ENCODE peak calls at places on chromosome 15, in four cellular contexts. F, D, M and X are unnamed samples.

GRCh38 chr15:56168394-56168793 is 75.3 kb downstream of the RFX7 start:
- DNase-seq in F (no peak), D (no peak), M (no peak), X (no peak)

GRCh38 chr15:39599871-39600270 is 19.0 kb downstream of the THBS1 start:
- DNase-seq in D (no peak), F (no peak), M (no peak), X (no peak)

GRCh38 chr15:75835990-75836952 is 7.0 kb upstream of the UBE2Q2 start:
- DNase-seq in D (no peak), F (no peak), M (no peak), X (no peak)

GRCh38 chr15:80242802-80243201 is 9.2 kb downstream of the CTXND1 start:
- DNase-seq in M (no peak), F (no peak), D (no peak), X (no peak)

GRCh38 chr15:44706946-44707636 is 4.0 kb downstream of the PATL2 start:
- DNase-seq in D (peak), F (no peak), M (no peak), X (no peak)

GRCh38 chr15:37885651-37886050 is 48.8 kb upstream of the TMCO5A start:
- DNase-seq in M (no peak), D (no peak), F (no peak), X (no peak)

GRCh38 chr15:43133429-43134156 is at the start of gene TMEM62:
- DNase-seq in D (peak), F (peak), M (peak), X (peak)

GRCh38 chr15:81161215-81161673 is 27.2 kb downstream of the CFAP161 start:
- DNase-seq in D (no peak), M (no peak), F (no peak), X (no peak)

GRCh38 chr15:89187911-89188514 is 33.4 kb downstream of the RLBP1 start:
- DNase-seq in F (no peak), D (no peak), M (no peak), X (no peak)

GRCh38 chr15:52524223-52525136 is 4.2 kb downstream of the MYO5A start:
- DNase-seq in F (no peak), D (no peak), M (no peak), X (no peak)
- H3K27ac ChIP-seq in F (no peak), D (no peak), M (no peak), X (no peak)

GRCh38 chr15:71444032-71444810 is 328.9 kb downstream of the THSD4 start:
- DNase-seq in M (no peak), D (no peak), F (no peak), X (no peak)
- H3K27ac ChIP-seq in M (no peak), D (no peak), F (no peak), X (no peak)

GRCh38 chr15:82918162-82918561 is 34.4 kb downstream of the HOMER2 start:
- DNase-seq in M (no peak), F (no peak), D (peak), X (no peak)

GRCh38 chr15:82917252-82917651 is 35.3 kb downstream of the HOMER2 start:
- DNase-seq in D (peak), M (no peak), F (no peak), X (no peak)

GRCh38 chr15:82918607-82919230 is 33.8 kb downstream of the HOMER2 start:
- DNase-seq in M (no peak), D (peak), F (no peak), X (no peak)

GRCh38 chr15:82921242-82921641 is 31.3 kb downstream of the HOMER2 start:
- DNase-seq in M (no peak), F (no peak), D (peak), X (no peak)

DNA sequence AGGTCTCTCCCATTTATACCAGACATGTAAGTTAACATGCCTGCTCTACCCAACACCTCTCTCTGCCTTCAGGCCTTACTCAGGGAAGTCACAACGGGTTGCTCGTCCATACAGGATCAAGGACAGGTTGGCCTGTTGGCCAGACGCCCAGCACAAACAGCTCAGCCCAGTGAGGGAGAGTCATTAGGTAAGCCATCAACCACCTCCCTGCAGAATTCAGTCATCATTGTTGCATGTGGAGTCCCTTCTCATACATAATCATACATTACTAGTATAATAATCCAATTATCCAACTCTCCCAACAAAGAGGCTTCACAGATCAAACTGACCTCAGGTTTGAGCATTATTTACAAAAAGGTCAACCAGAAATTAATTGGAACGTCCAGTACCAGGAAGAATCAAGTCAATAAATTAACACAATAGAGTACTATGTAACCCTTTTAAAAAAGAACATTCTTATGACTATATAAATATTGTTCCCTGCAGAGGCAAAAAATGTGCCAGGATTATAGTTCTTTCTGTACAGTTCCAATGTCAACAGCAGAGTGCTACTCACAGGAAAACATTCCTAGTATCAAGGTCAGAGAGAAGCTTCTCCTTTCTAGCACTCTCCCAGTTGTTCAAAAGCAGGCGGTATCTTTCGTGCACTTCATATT is 33.2 kb downstream of the HOMER2 start:
- DNase-seq in D (peak), M (no peak), F (no peak), X (no peak)
- H3K27ac ChIP-seq in D (peak), M (no peak), F (no peak), X (no peak)

GRCh38 chr15:60396100-60396499 is 1.7 kb downstream of the ANXA2 start:
- DNase-seq in D (peak), F (no peak), M (no peak), X (no peak)
- H3K27ac ChIP-seq in D (peak), F (no peak), M (no peak), X (no peak)

GRCh38 chr15:58734859-58735258 is 14.6 kb downstream of the ADAM10 start:
- DNase-seq in F (no peak), M (no peak), D (no peak), X (no peak)
- H3K27ac ChIP-seq in F (no peak), M (no peak), D (no peak), X (no peak)

GRCh38 chr15:68272797-68273271 is 4.7 kb upstream of the FEM1B start:
- DNase-seq in M (no peak), F (no peak), D (no peak), X (no peak)
- H3K27ac ChIP-seq in M (no peak), F (no peak), D (no peak), X (no peak)

DNA sequence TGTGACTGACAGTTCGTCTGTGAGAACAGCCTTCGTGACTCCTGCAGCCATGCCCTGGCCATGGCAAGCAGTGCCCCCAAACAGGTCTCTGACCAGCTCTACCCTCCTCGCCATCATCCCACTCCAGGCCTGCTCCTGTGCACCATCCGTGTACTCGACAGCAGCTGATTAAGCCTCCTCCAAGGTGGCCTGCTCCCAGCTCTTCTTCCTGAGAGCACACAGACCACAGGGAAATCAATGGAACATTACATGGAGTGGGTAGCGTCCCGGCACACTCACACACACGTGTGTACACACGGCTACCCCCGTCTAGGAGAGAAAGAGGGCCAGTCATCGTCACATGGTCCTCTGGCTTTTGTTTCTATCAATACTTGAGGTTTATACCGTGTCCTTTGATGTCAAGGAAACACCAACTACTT is 21.1 kb downstream of the ANXA2 start:
- DNase-seq in M (no peak), D (no peak), F (peak), X (no peak)
- H3K27ac ChIP-seq in M (no peak), D (peak), F (no peak), X (no peak)

GRCh38 chr15:65942436-65942835 is 73.1 kb downstream of the RAB11A start:
- DNase-seq in D (no peak), F (no peak), M (peak), X (no peak)

GRCh38 chr15:65937046-65937445 is 67.8 kb downstream of the RAB11A start:
- DNase-seq in F (no peak), D (no peak), M (no peak), X (no peak)

GRCh38 chr15:65939901-65940617 is 70.8 kb downstream of the RAB11A start:
- DNase-seq in D (peak), F (no peak), M (no peak), X (no peak)

GRCh38 chr15:65937476-65937875 is 68.2 kb downstream of the RAB11A start:
- DNase-seq in F (no peak), M (no peak), D (peak), X (no peak)

GRCh38 chr15:65940618-65940909 is 71.3 kb downstream of the RAB11A start:
- DNase-seq in M (no peak), F (no peak), D (no peak), X (no peak)
- H3K27ac ChIP-seq in M (no peak), F (no peak), D (no peak), X (no peak)